ENCODE peak calls at places on chromosome 22, in ten cellular contexts. One of them, this sample, is unnamed.

GRCh38 chr22:19239464-19239863 is 52.1 kb downstream of the CLTCL1 start:
- DNase-seq in EH: no peak
- DNase-seq in GM20000: no peak
- DNase-seq in activated CD4-positive, alpha-beta T cell treated with anti-CD3 and anti-CD28 coated beads, Interleukin-2, amount 50 U/mL, for 1 hour: no peak
- DNase-seq in M059J: no peak
- DNase-seq in kidney: no peak
- DNase-seq in KG1: no peak
- DNase-seq in heart left ventricle: no peak
- DNase-seq in NCI-H2081: no peak
- DNase-seq in activated CD4-positive, CD25-positive, alpha-beta regulatory T cell: no peak
- DNase-seq in this sample: no peak

GRCh38 chr22:39972656-39973055 is 12.5 kb downstream of the TMA7B start:
- DNase-seq in EH: no peak
- DNase-seq in GM20000: no peak
- DNase-seq in activated CD4-positive, alpha-beta T cell treated with anti-CD3 and anti-CD28 coated beads, Interleukin-2, amount 50 U/mL, for 1 hour: no peak
- DNase-seq in M059J: no peak
- DNase-seq in kidney: no peak
- DNase-seq in KG1: no peak
- DNase-seq in heart left ventricle: no peak
- DNase-seq in NCI-H2081: no peak
- DNase-seq in activated CD4-positive, CD25-positive, alpha-beta regulatory T cell: no peak
- DNase-seq in this sample: no peak

GRCh38 chr22:18965526-18966421 is 29.7 kb upstream of the PRODH start:
- DNase-seq in EH: no peak
- DNase-seq in GM20000: no peak
- DNase-seq in activated CD4-positive, alpha-beta T cell treated with anti-CD3 and anti-CD28 coated beads, Interleukin-2, amount 50 U/mL, for 1 hour: no peak
- DNase-seq in M059J: no peak
- DNase-seq in kidney: peak
- DNase-seq in KG1: no peak
- DNase-seq in heart left ventricle: no peak
- DNase-seq in NCI-H2081: no peak
- DNase-seq in activated CD4-positive, CD25-positive, alpha-beta regulatory T cell: no peak
- DNase-seq in this sample: no peak

GRCh38 chr22:49964493-49965290 is 4.1 kb downstream of the PIM3 start:
- DNase-seq in EH: no peak
- DNase-seq in GM20000: no peak
- DNase-seq in activated CD4-positive, alpha-beta T cell treated with anti-CD3 and anti-CD28 coated beads, Interleukin-2, amount 50 U/mL, for 1 hour: no peak
- DNase-seq in M059J: no peak
- DNase-seq in kidney: peak
- DNase-seq in KG1: no peak
- DNase-seq in heart left ventricle: no peak
- DNase-seq in NCI-H2081: no peak
- DNase-seq in activated CD4-positive, CD25-positive, alpha-beta regulatory T cell: no peak
- DNase-seq in this sample: no peak

GRCh38 chr22:35705141-35705540 is 12.5 kb upstream of the APOL5 start:
- DNase-seq in EH: peak
- DNase-seq in GM20000: no peak
- DNase-seq in activated CD4-positive, alpha-beta T cell treated with anti-CD3 and anti-CD28 coated beads, Interleukin-2, amount 50 U/mL, for 1 hour: no peak
- DNase-seq in M059J: peak
- DNase-seq in kidney: no peak
- DNase-seq in KG1: no peak
- DNase-seq in heart left ventricle: no peak
- DNase-seq in NCI-H2081: no peak
- DNase-seq in activated CD4-positive, CD25-positive, alpha-beta regulatory T cell: no peak
- DNase-seq in this sample: no peak

GRCh38 chr22:32622004-32622761 is 147.6 kb downstream of the FBXO7 start:
- DNase-seq in EH: peak
- DNase-seq in GM20000: no peak
- DNase-seq in activated CD4-positive, alpha-beta T cell treated with anti-CD3 and anti-CD28 coated beads, Interleukin-2, amount 50 U/mL, for 1 hour: no peak
- DNase-seq in M059J: peak
- DNase-seq in kidney: peak
- DNase-seq in KG1: no peak
- DNase-seq in heart left ventricle: peak
- DNase-seq in NCI-H2081: no peak
- DNase-seq in activated CD4-positive, CD25-positive, alpha-beta regulatory T cell: no peak
- DNase-seq in this sample: no peak

GRCh38 chr22:24284747-24285203 is 14.1 kb downstream of the SPECC1L start:
- DNase-seq in EH: peak
- DNase-seq in GM20000: no peak
- DNase-seq in activated CD4-positive, alpha-beta T cell treated with anti-CD3 and anti-CD28 coated beads, Interleukin-2, amount 50 U/mL, for 1 hour: no peak
- DNase-seq in M059J: peak
- DNase-seq in kidney: no peak
- DNase-seq in KG1: no peak
- DNase-seq in heart left ventricle: no peak
- DNase-seq in NCI-H2081: no peak
- DNase-seq in activated CD4-positive, CD25-positive, alpha-beta regulatory T cell: no peak
- DNase-seq in this sample: peak

GRCh38 chr22:37270928-37271650 is 11.2 kb upstream of the CYTH4 start:
- DNase-seq in EH: peak
- DNase-seq in GM20000: no peak
- DNase-seq in activated CD4-positive, alpha-beta T cell treated with anti-CD3 and anti-CD28 coated beads, Interleukin-2, amount 50 U/mL, for 1 hour: no peak
- DNase-seq in M059J: peak
- DNase-seq in kidney: no peak
- DNase-seq in KG1: no peak
- DNase-seq in heart left ventricle: peak
- DNase-seq in NCI-H2081: no peak
- DNase-seq in activated CD4-positive, CD25-positive, alpha-beta regulatory T cell: no peak
- DNase-seq in this sample: no peak

GRCh38 chr22:44622147-44622427 is 79.9 kb upstream of the PRR5 start:
- DNase-seq in EH: no peak
- DNase-seq in GM20000: no peak
- DNase-seq in activated CD4-positive, alpha-beta T cell treated with anti-CD3 and anti-CD28 coated beads, Interleukin-2, amount 50 U/mL, for 1 hour: peak
- DNase-seq in M059J: no peak
- DNase-seq in kidney: no peak
- DNase-seq in KG1: no peak
- DNase-seq in heart left ventricle: no peak
- DNase-seq in NCI-H2081: peak
- DNase-seq in activated CD4-positive, CD25-positive, alpha-beta regulatory T cell: no peak
- DNase-seq in this sample: no peak

GRCh38 chr22:36339171-36340065 is 48.3 kb downstream of the MYH9 start:
- DNase-seq in EH: peak
- DNase-seq in GM20000: no peak
- DNase-seq in activated CD4-positive, alpha-beta T cell treated with anti-CD3 and anti-CD28 coated beads, Interleukin-2, amount 50 U/mL, for 1 hour: no peak
- DNase-seq in M059J: peak
- DNase-seq in kidney: no peak
- DNase-seq in KG1: no peak
- DNase-seq in heart left ventricle: no peak
- DNase-seq in NCI-H2081: no peak
- DNase-seq in activated CD4-positive, CD25-positive, alpha-beta regulatory T cell: no peak
- DNase-seq in this sample: no peak

GRCh38 chr22:44668190-44668885 is 33.7 kb upstream of the PRR5 start:
- DNase-seq in EH: peak
- DNase-seq in GM20000: peak
- DNase-seq in activated CD4-positive, alpha-beta T cell treated with anti-CD3 and anti-CD28 coated beads, Interleukin-2, amount 50 U/mL, for 1 hour: peak
- DNase-seq in M059J: no peak
- DNase-seq in kidney: peak
- DNase-seq in KG1: no peak
- DNase-seq in heart left ventricle: no peak
- DNase-seq in NCI-H2081: no peak
- DNase-seq in activated CD4-positive, CD25-positive, alpha-beta regulatory T cell: peak
- DNase-seq in this sample: no peak

GRCh38 chr22:39092111-39092867 is 4.8 kb upstream of the APOBEC3H start:
- DNase-seq in EH: no peak
- DNase-seq in GM20000: no peak
- DNase-seq in activated CD4-positive, alpha-beta T cell treated with anti-CD3 and anti-CD28 coated beads, Interleukin-2, amount 50 U/mL, for 1 hour: no peak
- DNase-seq in M059J: no peak
- DNase-seq in kidney: no peak
- DNase-seq in KG1: no peak
- DNase-seq in heart left ventricle: no peak
- DNase-seq in NCI-H2081: no peak
- DNase-seq in activated CD4-positive, CD25-positive, alpha-beta regulatory T cell: no peak
- DNase-seq in this sample: peak

GRCh38 chr22:18998998-18999397 is 62.9 kb upstream of the PRODH start:
- DNase-seq in EH: no peak
- DNase-seq in GM20000: no peak
- DNase-seq in activated CD4-positive, alpha-beta T cell treated with anti-CD3 and anti-CD28 coated beads, Interleukin-2, amount 50 U/mL, for 1 hour: no peak
- DNase-seq in M059J: no peak
- DNase-seq in kidney: no peak
- DNase-seq in KG1: no peak
- DNase-seq in heart left ventricle: no peak
- DNase-seq in NCI-H2081: no peak
- DNase-seq in activated CD4-positive, CD25-positive, alpha-beta regulatory T cell: no peak
- DNase-seq in this sample: no peak

GRCh38 chr22:41500303-41500702 is 31.4 kb downstream of the ACO2 start:
- DNase-seq in EH: no peak
- DNase-seq in GM20000: no peak
- DNase-seq in activated CD4-positive, alpha-beta T cell treated with anti-CD3 and anti-CD28 coated beads, Interleukin-2, amount 50 U/mL, for 1 hour: no peak
- DNase-seq in M059J: no peak
- DNase-seq in kidney: no peak
- DNase-seq in KG1: no peak
- DNase-seq in heart left ventricle: no peak
- DNase-seq in NCI-H2081: no peak
- DNase-seq in activated CD4-positive, CD25-positive, alpha-beta regulatory T cell: no peak
- DNase-seq in this sample: no peak

GRCh38 chr22:29917052-29917902 is 34.3 kb downstream of the MTMR3 start:
- DNase-seq in EH: no peak
- DNase-seq in GM20000: no peak
- DNase-seq in activated CD4-positive, alpha-beta T cell treated with anti-CD3 and anti-CD28 coated beads, Interleukin-2, amount 50 U/mL, for 1 hour: no peak
- DNase-seq in M059J: no peak
- DNase-seq in kidney: no peak
- DNase-seq in KG1: no peak
- DNase-seq in heart left ventricle: no peak
- DNase-seq in NCI-H2081: no peak
- DNase-seq in activated CD4-positive, CD25-positive, alpha-beta regulatory T cell: no peak
- DNase-seq in this sample: no peak

GRCh38 chr22:45349916-45350315 is 40.2 kb downstream of the FAM118A start:
- DNase-seq in EH: no peak
- DNase-seq in GM20000: no peak
- DNase-seq in activated CD4-positive, alpha-beta T cell treated with anti-CD3 and anti-CD28 coated beads, Interleukin-2, amount 50 U/mL, for 1 hour: no peak
- DNase-seq in M059J: no peak
- DNase-seq in kidney: no peak
- DNase-seq in KG1: no peak
- DNase-seq in heart left ventricle: no peak
- DNase-seq in NCI-H2081: no peak
- DNase-seq in activated CD4-positive, CD25-positive, alpha-beta regulatory T cell: no peak
- DNase-seq in this sample: no peak

GRCh38 chr22:26298605-26299310 is 129.5 kb downstream of the SEZ6L start:
- DNase-seq in EH: no peak
- DNase-seq in GM20000: no peak
- DNase-seq in activated CD4-positive, alpha-beta T cell treated with anti-CD3 and anti-CD28 coated beads, Interleukin-2, amount 50 U/mL, for 1 hour: no peak
- DNase-seq in M059J: no peak
- DNase-seq in kidney: no peak
- DNase-seq in KG1: no peak
- DNase-seq in heart left ventricle: no peak
- DNase-seq in NCI-H2081: no peak
- DNase-seq in activated CD4-positive, CD25-positive, alpha-beta regulatory T cell: no peak
- DNase-seq in this sample: no peak

GRCh38 chr22:20803696-20804324 is 29.9 kb downstream of the SERPIND1 start:
- DNase-seq in EH: peak
- DNase-seq in GM20000: peak
- DNase-seq in activated CD4-positive, alpha-beta T cell treated with anti-CD3 and anti-CD28 coated beads, Interleukin-2, amount 50 U/mL, for 1 hour: peak
- DNase-seq in M059J: peak
- DNase-seq in kidney: no peak
- DNase-seq in KG1: no peak
- DNase-seq in heart left ventricle: no peak
- DNase-seq in NCI-H2081: no peak
- DNase-seq in activated CD4-positive, CD25-positive, alpha-beta regulatory T cell: no peak
- DNase-seq in this sample: peak

GRCh38 chr22:50625568-50626313 is 2.2 kb downstream of the ARSA start:
- DNase-seq in EH: no peak
- DNase-seq in GM20000: no peak
- DNase-seq in activated CD4-positive, alpha-beta T cell treated with anti-CD3 and anti-CD28 coated beads, Interleukin-2, amount 50 U/mL, for 1 hour: no peak
- DNase-seq in M059J: no peak
- DNase-seq in kidney: peak
- DNase-seq in KG1: no peak
- DNase-seq in heart left ventricle: peak
- DNase-seq in NCI-H2081: no peak
- DNase-seq in activated CD4-positive, CD25-positive, alpha-beta regulatory T cell: no peak
- DNase-seq in this sample: no peak

GRCh38 chr22:37203354-37204044 is 8.8 kb downstream of the SSTR3 start:
- DNase-seq in EH: no peak
- DNase-seq in GM20000: no peak
- DNase-seq in activated CD4-positive, alpha-beta T cell treated with anti-CD3 and anti-CD28 coated beads, Interleukin-2, amount 50 U/mL, for 1 hour: no peak
- DNase-seq in M059J: no peak
- DNase-seq in kidney: peak
- DNase-seq in KG1: no peak
- DNase-seq in heart left ventricle: no peak
- DNase-seq in NCI-H2081: no peak
- DNase-seq in activated CD4-positive, CD25-positive, alpha-beta regulatory T cell: no peak
- DNase-seq in this sample: no peak

GRCh38 chr22:44671742-44672141 is 30.3 kb upstream of the PRR5 start:
- DNase-seq in EH: peak
- DNase-seq in GM20000: no peak
- DNase-seq in activated CD4-positive, alpha-beta T cell treated with anti-CD3 and anti-CD28 coated beads, Interleukin-2, amount 50 U/mL, for 1 hour: no peak
- DNase-seq in M059J: peak
- DNase-seq in kidney: no peak
- DNase-seq in KG1: no peak
- DNase-seq in heart left ventricle: no peak
- DNase-seq in NCI-H2081: no peak
- DNase-seq in activated CD4-positive, CD25-positive, alpha-beta regulatory T cell: no peak
- DNase-seq in this sample: peak

GRCh38 chr22:26259510-26259909 is 90.2 kb downstream of the SEZ6L start:
- DNase-seq in EH: peak
- DNase-seq in GM20000: peak
- DNase-seq in activated CD4-positive, alpha-beta T cell treated with anti-CD3 and anti-CD28 coated beads, Interleukin-2, amount 50 U/mL, for 1 hour: no peak
- DNase-seq in M059J: peak
- DNase-seq in kidney: no peak
- DNase-seq in KG1: no peak
- DNase-seq in heart left ventricle: no peak
- DNase-seq in NCI-H2081: no peak
- DNase-seq in activated CD4-positive, CD25-positive, alpha-beta regulatory T cell: no peak
- DNase-seq in this sample: peak

GRCh38 chr22:27834364-27835185 is 33.0 kb upstream of the MN1 start:
- DNase-seq in EH: no peak
- DNase-seq in GM20000: no peak
- DNase-seq in activated CD4-positive, alpha-beta T cell treated with anti-CD3 and anti-CD28 coated beads, Interleukin-2, amount 50 U/mL, for 1 hour: no peak
- DNase-seq in M059J: no peak
- DNase-seq in kidney: no peak
- DNase-seq in KG1: no peak
- DNase-seq in heart left ventricle: no peak
- DNase-seq in NCI-H2081: no peak
- DNase-seq in activated CD4-positive, CD25-positive, alpha-beta regulatory T cell: no peak
- DNase-seq in this sample: no peak

GRCh38 chr22:32177221-32177765 is 18.2 kb upstream of the C22orf42 start:
- DNase-seq in EH: peak
- DNase-seq in GM20000: no peak
- DNase-seq in activated CD4-positive, alpha-beta T cell treated with anti-CD3 and anti-CD28 coated beads, Interleukin-2, amount 50 U/mL, for 1 hour: no peak
- DNase-seq in M059J: no peak
- DNase-seq in kidney: no peak
- DNase-seq in KG1: no peak
- DNase-seq in heart left ventricle: no peak
- DNase-seq in NCI-H2081: no peak
- DNase-seq in activated CD4-positive, CD25-positive, alpha-beta regulatory T cell: no peak
- DNase-seq in this sample: peak

GRCh38 chr22:31695423-31695822 is 33.4 kb upstream of the PISD start:
- DNase-seq in EH: no peak
- DNase-seq in GM20000: no peak
- DNase-seq in activated CD4-positive, alpha-beta T cell treated with anti-CD3 and anti-CD28 coated beads, Interleukin-2, amount 50 U/mL, for 1 hour: no peak
- DNase-seq in M059J: peak
- DNase-seq in kidney: peak
- DNase-seq in KG1: no peak
- DNase-seq in heart left ventricle: no peak
- DNase-seq in NCI-H2081: no peak
- DNase-seq in activated CD4-positive, CD25-positive, alpha-beta regulatory T cell: no peak
- DNase-seq in this sample: no peak

GRCh38 chr22:20994902-20995241 is 7.0 kb downstream of the THAP7 start:
- DNase-seq in EH: no peak
- DNase-seq in GM20000: no peak
- DNase-seq in activated CD4-positive, alpha-beta T cell treated with anti-CD3 and anti-CD28 coated beads, Interleukin-2, amount 50 U/mL, for 1 hour: no peak
- DNase-seq in M059J: no peak
- DNase-seq in kidney: peak
- DNase-seq in KG1: no peak
- DNase-seq in heart left ventricle: no peak
- DNase-seq in NCI-H2081: no peak
- DNase-seq in activated CD4-positive, CD25-positive, alpha-beta regulatory T cell: no peak
- DNase-seq in this sample: no peak

GRCh38 chr22:38033522-38034277 is 23.5 kb upstream of the PICK1 start:
- DNase-seq in EH: no peak
- DNase-seq in GM20000: no peak
- DNase-seq in activated CD4-positive, alpha-beta T cell treated with anti-CD3 and anti-CD28 coated beads, Interleukin-2, amount 50 U/mL, for 1 hour: no peak
- DNase-seq in M059J: no peak
- DNase-seq in kidney: peak
- DNase-seq in KG1: no peak
- DNase-seq in heart left ventricle: no peak
- DNase-seq in NCI-H2081: no peak
- DNase-seq in activated CD4-positive, CD25-positive, alpha-beta regulatory T cell: no peak
- DNase-seq in this sample: no peak

GRCh38 chr22:30344447-30345200 is 12.1 kb downstream of the SF3A1 start:
- DNase-seq in EH: no peak
- DNase-seq in GM20000: no peak
- DNase-seq in activated CD4-positive, alpha-beta T cell treated with anti-CD3 and anti-CD28 coated beads, Interleukin-2, amount 50 U/mL, for 1 hour: no peak
- DNase-seq in M059J: no peak
- DNase-seq in kidney: no peak
- DNase-seq in KG1: no peak
- DNase-seq in heart left ventricle: no peak
- DNase-seq in NCI-H2081: no peak
- DNase-seq in activated CD4-positive, CD25-positive, alpha-beta regulatory T cell: no peak
- DNase-seq in this sample: no peak